ENCODE peak calls at places on chromosomes 11 and 22, in ten cellular contexts. One of them, this sample, is unnamed.

GRCh38 chr11:19595499-19595839 is 117.2 kb upstream of the NAV2 start:
- DNase-seq in GM06990: no peak
- DNase-seq in T1000: no peak
- DNase-seq in left ventricle myocardium superior: no peak
- DNase-seq in HS-5: no peak
- DNase-seq in activated naive CD8-positive, alpha-beta T cell treated with anti-CD3 and anti-CD28 coated beads for 36 hours: no peak
- DNase-seq in mammary epithelial cell: no peak
- DNase-seq in activated naive CD4-positive, alpha-beta T cell treated with Interleukin-2 at 50 U/mL for 16 hours: no peak
- DNase-seq in cardiac fibroblast: no peak
- DNase-seq in body of pancreas: no peak
- DNase-seq in this sample: no peak

GRCh38 chr11:103079833-103080232 is 12.1 kb downstream of the DCUN1D5 start:
- DNase-seq in GM06990: no peak
- DNase-seq in T1000: no peak
- DNase-seq in left ventricle myocardium superior: no peak
- DNase-seq in HS-5: no peak
- DNase-seq in activated naive CD8-positive, alpha-beta T cell treated with anti-CD3 and anti-CD28 coated beads for 36 hours: no peak
- DNase-seq in mammary epithelial cell: peak
- DNase-seq in activated naive CD4-positive, alpha-beta T cell treated with Interleukin-2 at 50 U/mL for 16 hours: no peak
- DNase-seq in cardiac fibroblast: peak
- DNase-seq in body of pancreas: no peak
- DNase-seq in this sample: no peak

GRCh38 chr11:45917286-45917622 is 423 bp downstream of the PEX16 start:
- DNase-seq in GM06990: no peak
- DNase-seq in T1000: no peak
- DNase-seq in left ventricle myocardium superior: peak
- DNase-seq in HS-5: no peak
- DNase-seq in activated naive CD8-positive, alpha-beta T cell treated with anti-CD3 and anti-CD28 coated beads for 36 hours: no peak
- DNase-seq in mammary epithelial cell: no peak
- DNase-seq in activated naive CD4-positive, alpha-beta T cell treated with Interleukin-2 at 50 U/mL for 16 hours: no peak
- DNase-seq in cardiac fibroblast: no peak
- DNase-seq in body of pancreas: no peak
- DNase-seq in this sample: no peak

GRCh38 chr11:92623055-92623454 is 346.4 kb upstream of the MTNR1B start:
- DNase-seq in GM06990: no peak
- DNase-seq in T1000: no peak
- DNase-seq in left ventricle myocardium superior: no peak
- DNase-seq in HS-5: no peak
- DNase-seq in activated naive CD8-positive, alpha-beta T cell treated with anti-CD3 and anti-CD28 coated beads for 36 hours: no peak
- DNase-seq in mammary epithelial cell: peak
- DNase-seq in activated naive CD4-positive, alpha-beta T cell treated with Interleukin-2 at 50 U/mL for 16 hours: no peak
- DNase-seq in cardiac fibroblast: no peak
- DNase-seq in body of pancreas: no peak
- DNase-seq in this sample: no peak

GRCh38 chr22:48240935-48241230 is 1478.4 kb downstream of the TBC1D22A start:
- DNase-seq in GM06990: no peak
- DNase-seq in T1000: no peak
- DNase-seq in left ventricle myocardium superior: no peak
- DNase-seq in HS-5: no peak
- DNase-seq in activated naive CD8-positive, alpha-beta T cell treated with anti-CD3 and anti-CD28 coated beads for 36 hours: no peak
- DNase-seq in mammary epithelial cell: no peak
- DNase-seq in activated naive CD4-positive, alpha-beta T cell treated with Interleukin-2 at 50 U/mL for 16 hours: no peak
- DNase-seq in cardiac fibroblast: no peak
- DNase-seq in body of pancreas: no peak
- DNase-seq in this sample: no peak

GRCh38 chr11:116731821-116732739 is 40.7 kb downstream of the BUD13 start:
- DNase-seq in GM06990: no peak
- DNase-seq in T1000: no peak
- DNase-seq in left ventricle myocardium superior: no peak
- DNase-seq in HS-5: no peak
- DNase-seq in activated naive CD8-positive, alpha-beta T cell treated with anti-CD3 and anti-CD28 coated beads for 36 hours: no peak
- DNase-seq in mammary epithelial cell: no peak
- DNase-seq in activated naive CD4-positive, alpha-beta T cell treated with Interleukin-2 at 50 U/mL for 16 hours: no peak
- DNase-seq in cardiac fibroblast: no peak
- DNase-seq in body of pancreas: no peak
- DNase-seq in this sample: no peak

GRCh38 chr11:3014314-3014938 is 22.3 kb upstream of the NAP1L4 start:
- DNase-seq in GM06990: no peak
- DNase-seq in T1000: no peak
- DNase-seq in left ventricle myocardium superior: peak
- DNase-seq in HS-5: no peak
- DNase-seq in activated naive CD8-positive, alpha-beta T cell treated with anti-CD3 and anti-CD28 coated beads for 36 hours: peak
- DNase-seq in mammary epithelial cell: no peak
- DNase-seq in activated naive CD4-positive, alpha-beta T cell treated with Interleukin-2 at 50 U/mL for 16 hours: peak
- DNase-seq in cardiac fibroblast: no peak
- DNase-seq in body of pancreas: no peak
- DNase-seq in this sample: peak

GRCh38 chr11:1036303-1036923 is at the start of gene MUC6:
- DNase-seq in GM06990: no peak
- DNase-seq in T1000: no peak
- DNase-seq in left ventricle myocardium superior: no peak
- DNase-seq in HS-5: no peak
- DNase-seq in activated naive CD8-positive, alpha-beta T cell treated with anti-CD3 and anti-CD28 coated beads for 36 hours: no peak
- DNase-seq in mammary epithelial cell: no peak
- DNase-seq in activated naive CD4-positive, alpha-beta T cell treated with Interleukin-2 at 50 U/mL for 16 hours: no peak
- DNase-seq in cardiac fibroblast: no peak
- DNase-seq in body of pancreas: peak
- DNase-seq in this sample: no peak

GRCh38 chr11:36509265-36509664 is 807 bp downstream of the TRAF6 start:
- DNase-seq in GM06990: no peak
- DNase-seq in T1000: no peak
- DNase-seq in left ventricle myocardium superior: no peak
- DNase-seq in HS-5: no peak
- DNase-seq in activated naive CD8-positive, alpha-beta T cell treated with anti-CD3 and anti-CD28 coated beads for 36 hours: no peak
- DNase-seq in mammary epithelial cell: peak
- DNase-seq in activated naive CD4-positive, alpha-beta T cell treated with Interleukin-2 at 50 U/mL for 16 hours: peak
- DNase-seq in cardiac fibroblast: peak
- DNase-seq in body of pancreas: no peak
- DNase-seq in this sample: peak

GRCh38 chr22:36577019-36577418 is 48.1 kb upstream of the EIF3D start:
- DNase-seq in GM06990: no peak
- DNase-seq in T1000: peak
- DNase-seq in left ventricle myocardium superior: no peak
- DNase-seq in HS-5: peak
- DNase-seq in activated naive CD8-positive, alpha-beta T cell treated with anti-CD3 and anti-CD28 coated beads for 36 hours: no peak
- DNase-seq in mammary epithelial cell: peak
- DNase-seq in activated naive CD4-positive, alpha-beta T cell treated with Interleukin-2 at 50 U/mL for 16 hours: no peak
- DNase-seq in cardiac fibroblast: peak
- DNase-seq in body of pancreas: no peak
- DNase-seq in this sample: no peak

GRCh38 chr11:83483808-83484207 is 197.6 kb upstream of the CCDC90B start:
- DNase-seq in GM06990: no peak
- DNase-seq in T1000: no peak
- DNase-seq in left ventricle myocardium superior: no peak
- DNase-seq in HS-5: no peak
- DNase-seq in activated naive CD8-positive, alpha-beta T cell treated with anti-CD3 and anti-CD28 coated beads for 36 hours: no peak
- DNase-seq in mammary epithelial cell: no peak
- DNase-seq in activated naive CD4-positive, alpha-beta T cell treated with Interleukin-2 at 50 U/mL for 16 hours: no peak
- DNase-seq in cardiac fibroblast: no peak
- DNase-seq in body of pancreas: no peak
- DNase-seq in this sample: no peak

GRCh38 chr11:33478111-33478573 is 221.0 kb downstream of the HIPK3 start:
- DNase-seq in GM06990: peak
- DNase-seq in T1000: no peak
- DNase-seq in left ventricle myocardium superior: no peak
- DNase-seq in HS-5: no peak
- DNase-seq in activated naive CD8-positive, alpha-beta T cell treated with anti-CD3 and anti-CD28 coated beads for 36 hours: no peak
- DNase-seq in mammary epithelial cell: no peak
- DNase-seq in activated naive CD4-positive, alpha-beta T cell treated with Interleukin-2 at 50 U/mL for 16 hours: no peak
- DNase-seq in cardiac fibroblast: no peak
- DNase-seq in body of pancreas: no peak
- DNase-seq in this sample: no peak

GRCh38 chr22:37163618-37164534 is 14.2 kb upstream of the IL2RB start:
- DNase-seq in GM06990: peak
- DNase-seq in T1000: no peak
- DNase-seq in left ventricle myocardium superior: peak
- DNase-seq in HS-5: no peak
- DNase-seq in activated naive CD8-positive, alpha-beta T cell treated with anti-CD3 and anti-CD28 coated beads for 36 hours: peak
- DNase-seq in mammary epithelial cell: no peak
- DNase-seq in activated naive CD4-positive, alpha-beta T cell treated with Interleukin-2 at 50 U/mL for 16 hours: peak
- DNase-seq in cardiac fibroblast: no peak
- DNase-seq in body of pancreas: no peak
- DNase-seq in this sample: peak

GRCh38 chr11:103673773-103674172 is 362.7 kb upstream of the DDI1 start:
- DNase-seq in GM06990: no peak
- DNase-seq in T1000: no peak
- DNase-seq in left ventricle myocardium superior: no peak
- DNase-seq in HS-5: no peak
- DNase-seq in activated naive CD8-positive, alpha-beta T cell treated with anti-CD3 and anti-CD28 coated beads for 36 hours: no peak
- DNase-seq in mammary epithelial cell: no peak
- DNase-seq in activated naive CD4-positive, alpha-beta T cell treated with Interleukin-2 at 50 U/mL for 16 hours: no peak
- DNase-seq in cardiac fibroblast: peak
- DNase-seq in body of pancreas: no peak
- DNase-seq in this sample: no peak

GRCh38 chr11:116595305-116595880 is 177.4 kb downstream of the BUD13 start:
- DNase-seq in GM06990: no peak
- DNase-seq in T1000: no peak
- DNase-seq in left ventricle myocardium superior: no peak
- DNase-seq in HS-5: no peak
- DNase-seq in activated naive CD8-positive, alpha-beta T cell treated with anti-CD3 and anti-CD28 coated beads for 36 hours: no peak
- DNase-seq in mammary epithelial cell: no peak
- DNase-seq in activated naive CD4-positive, alpha-beta T cell treated with Interleukin-2 at 50 U/mL for 16 hours: no peak
- DNase-seq in cardiac fibroblast: no peak
- DNase-seq in body of pancreas: no peak
- DNase-seq in this sample: no peak

GRCh38 chr11:70040869-70041501 is 37.1 kb upstream of the ANO1 start:
- DNase-seq in GM06990: no peak
- DNase-seq in T1000: no peak
- DNase-seq in left ventricle myocardium superior: no peak
- DNase-seq in HS-5: no peak
- DNase-seq in activated naive CD8-positive, alpha-beta T cell treated with anti-CD3 and anti-CD28 coated beads for 36 hours: no peak
- DNase-seq in mammary epithelial cell: no peak
- DNase-seq in activated naive CD4-positive, alpha-beta T cell treated with Interleukin-2 at 50 U/mL for 16 hours: no peak
- DNase-seq in cardiac fibroblast: no peak
- DNase-seq in body of pancreas: no peak
- DNase-seq in this sample: no peak

GRCh38 chr11:11752688-11753087 is 89.1 kb upstream of the USP47 start:
- DNase-seq in GM06990: no peak
- DNase-seq in T1000: no peak
- DNase-seq in left ventricle myocardium superior: no peak
- DNase-seq in HS-5: no peak
- DNase-seq in activated naive CD8-positive, alpha-beta T cell treated with anti-CD3 and anti-CD28 coated beads for 36 hours: no peak
- DNase-seq in mammary epithelial cell: no peak
- DNase-seq in activated naive CD4-positive, alpha-beta T cell treated with Interleukin-2 at 50 U/mL for 16 hours: no peak
- DNase-seq in cardiac fibroblast: no peak
- DNase-seq in body of pancreas: no peak
- DNase-seq in this sample: no peak

GRCh38 chr11:19513253-19513652 is 199.4 kb upstream of the NAV2 start:
- DNase-seq in GM06990: no peak
- DNase-seq in T1000: no peak
- DNase-seq in left ventricle myocardium superior: no peak
- DNase-seq in HS-5: no peak
- DNase-seq in activated naive CD8-positive, alpha-beta T cell treated with anti-CD3 and anti-CD28 coated beads for 36 hours: no peak
- DNase-seq in mammary epithelial cell: no peak
- DNase-seq in activated naive CD4-positive, alpha-beta T cell treated with Interleukin-2 at 50 U/mL for 16 hours: no peak
- DNase-seq in cardiac fibroblast: no peak
- DNase-seq in body of pancreas: no peak
- DNase-seq in this sample: no peak